ENCODE peak calls at places on chromosomes 2 and 18, in five cellular contexts. P, M, I, F and H are unnamed samples. For H3K27me3, the result is how much of the 10 kb centered on the place peaks cover.

GRCh38 chr2:111222204-111222866 is 101.6 kb downstream of the BCL2L11 start:
- DNase-seq in P (no peak), M (no peak), I (no peak), F (no peak), H (no peak)

GRCh38 chr2:6054394-6054732 is 362.2 kb downstream of the SOX11 start:
- DNase-seq in P (no peak), M (no peak), I (no peak), F (no peak), H (no peak)

GRCh38 chr2:241859017-241859435 is 332 bp upstream of the PDCD1 start:
- DNase-seq in P (no peak), M (no peak), I (no peak), F (no peak), H (no peak)

GRCh38 chr2:17327649-17328048 is 190.6 kb downstream of the RAD51AP2 start:
- DNase-seq in P (no peak), M (no peak), I (no peak), F (no peak), H (no peak)

GRCh38 chr18:68796936-68797690 is 767 bp upstream of the CCDC102B start:
- DNase-seq in P (peak), M (no peak), I (peak), F (peak), H (no peak)

GRCh38 chr2:105747997-105748396 is 3.3 kb downstream of the NCK2 start:
- DNase-seq in P (no peak), M (no peak), I (no peak), F (no peak), H (no peak)

GRCh38 chr2:47664817-47665216 is 118.1 kb upstream of the MSH6 start:
- DNase-seq in P (no peak), M (peak), I (no peak), F (no peak), H (no peak)

GRCh38 chr2:116456429-116456828 is 1358.1 kb upstream of the DDX18 start:
- DNase-seq in P (no peak), M (no peak), I (no peak), F (no peak), H (no peak)

GRCh38 chr2:240397542-240397916 is 37.9 kb upstream of the GPC1 start:
- DNase-seq in P (peak), M (no peak), I (no peak), F (no peak), H (peak)

GRCh38 chr2:145088733-145089132 is 568.8 kb upstream of the ZEB2 start:
- DNase-seq in P (no peak), M (no peak), I (peak), F (no peak), H (no peak)

GRCh38 chr2:187013058-187013457 is 164.1 kb upstream of the ZSWIM2 start:
- DNase-seq in P (no peak), M (no peak), I (no peak), F (peak), H (no peak)

GRCh38 chr2:150485871-150486538 is 1.5 kb downstream of the RND3 start:
- DNase-seq in P (peak), M (peak), I (peak), F (no peak), H (peak)

GRCh38 chr2:6423131-6423530 is 442.6 kb downstream of the CMPK2 start:
- DNase-seq in P (no peak), M (no peak), I (peak), F (no peak), H (no peak)

GRCh38 chr2:99926986-99927385 is 215.4 kb downstream of the AFF3 start:
- DNase-seq in P (no peak), M (no peak), I (peak), F (peak), H (no peak)

GRCh38 chr2:107412209-107412904 is 414.3 kb upstream of the RGPD4 start:
- DNase-seq in P (no peak), M (no peak), I (peak), F (peak), H (no peak)

GRCh38 chr2:167297292-167297691 is 409.0 kb downstream of the XIRP2 start:
- DNase-seq in P (no peak), M (no peak), I (no peak), F (no peak), H (no peak)
- H3K27me3 ChIP-seq in P (under half), M (under half), I (under half), F (under half), H (under half)

GRCh38 chr2:120524174-120524573 is 178.2 kb downstream of the INHBB start:
- DNase-seq in P (no peak), M (no peak), I (no peak), F (no peak), H (no peak)

GRCh38 chr2:120523766-120524165 is 177.8 kb downstream of the INHBB start:
- DNase-seq in P (no peak), M (no peak), I (no peak), F (no peak), H (no peak)

GRCh38 chr2:120526997-120527945 is 181.3 kb downstream of the INHBB start:
- DNase-seq in P (no peak), M (no peak), I (no peak), F (no peak), H (no peak)

GRCh38 chr2:120526047-120526562 is 180.2 kb downstream of the INHBB start:
- DNase-seq in P (no peak), M (no peak), I (no peak), F (no peak), H (peak)

DNA sequence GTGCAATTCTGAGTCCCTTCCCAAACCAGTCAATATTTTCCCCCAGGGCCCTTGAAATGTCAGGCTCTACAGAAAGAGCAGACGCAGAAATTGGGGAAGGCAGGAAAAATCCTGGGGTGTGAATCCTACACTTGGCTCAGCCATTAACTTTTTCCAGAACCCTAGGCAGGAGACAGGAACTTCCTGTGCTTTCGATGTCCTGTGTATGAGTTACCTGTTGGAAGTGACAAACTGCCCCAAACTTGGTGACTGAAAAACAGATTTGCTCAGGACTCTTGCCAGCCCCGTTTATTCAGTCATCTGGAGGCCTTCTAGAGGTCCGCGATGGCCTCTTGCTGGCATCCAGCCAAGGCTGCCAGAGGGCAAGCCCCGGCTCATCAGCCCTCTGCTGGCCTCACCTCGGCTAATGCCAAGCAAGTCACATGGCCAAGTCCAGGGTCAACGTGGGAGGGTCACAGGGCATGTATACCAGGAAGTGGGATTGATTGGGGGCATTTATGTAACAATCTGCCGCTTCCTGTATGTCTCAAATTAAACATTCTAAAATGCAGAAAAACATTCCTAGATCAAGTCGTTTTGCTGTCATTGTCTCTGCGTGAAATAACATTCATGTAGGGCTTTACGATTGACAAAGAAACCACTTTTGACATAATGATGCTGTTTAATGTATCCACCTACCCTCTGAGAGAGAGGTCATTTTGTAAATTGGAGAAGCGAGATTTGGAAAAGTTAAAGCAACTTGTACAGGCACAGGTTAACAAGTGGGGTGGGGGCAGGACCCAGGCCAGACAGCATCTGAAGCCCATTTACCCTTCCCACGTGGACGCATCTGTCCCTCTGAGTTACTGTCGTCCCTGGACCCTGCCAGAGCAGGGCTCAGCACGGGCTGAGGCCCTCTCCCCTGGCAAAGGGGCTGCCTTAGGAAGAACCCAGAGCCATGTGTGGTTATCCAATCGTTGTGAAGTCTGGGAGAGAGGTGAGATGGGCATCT is 179.4 kb downstream of the INHBB start:
- DNase-seq in P (peak), M (no peak), I (no peak), F (no peak), H (peak)
- H3K27me3 ChIP-seq in P (under half), M (under half), I (half or more), F (under half), H (under half)

DNA sequence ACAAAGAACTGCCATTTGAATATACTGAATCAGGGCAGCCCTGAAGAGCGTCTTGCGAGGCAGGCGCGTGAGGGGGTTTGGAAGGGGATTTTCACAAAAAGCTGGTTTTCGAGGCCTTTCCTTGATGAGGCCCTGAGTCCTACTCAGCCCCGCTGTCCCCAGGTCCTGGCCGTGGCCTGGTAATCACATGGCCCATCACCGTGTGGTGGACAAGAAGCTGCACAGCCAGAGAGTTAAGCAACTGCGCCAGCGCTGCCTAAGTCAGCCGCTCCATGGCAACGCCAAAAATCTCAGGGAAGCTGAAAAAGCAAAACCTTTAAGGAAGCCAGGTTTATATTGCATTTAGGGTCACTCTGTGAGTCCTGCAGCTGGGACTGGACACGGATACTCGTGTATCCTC is 341.2 kb upstream of the MYT1L start:
- DNase-seq in P (no peak), M (no peak), I (no peak), F (no peak), H (no peak)
- H3K27me3 ChIP-seq in P (under half), M (under half), I (under half), F (under half), H (under half)

GRCh38 chr2:49288902-49289680 is 134.8 kb upstream of the FSHR start:
- DNase-seq in P (no peak), M (no peak), I (no peak), F (no peak), H (no peak)

GRCh38 chr2:49289711-49290110 is 135.4 kb upstream of the FSHR start:
- DNase-seq in P (no peak), M (no peak), I (no peak), F (no peak), H (no peak)

GRCh38 chr2:49286726-49287125 is 132.4 kb upstream of the FSHR start:
- DNase-seq in P (no peak), M (no peak), I (no peak), F (no peak), H (no peak)

GRCh38 chr2:49288113-49288710 is 133.9 kb upstream of the FSHR start:
- DNase-seq in P (no peak), M (no peak), I (no peak), F (no peak), H (no peak)

DNA sequence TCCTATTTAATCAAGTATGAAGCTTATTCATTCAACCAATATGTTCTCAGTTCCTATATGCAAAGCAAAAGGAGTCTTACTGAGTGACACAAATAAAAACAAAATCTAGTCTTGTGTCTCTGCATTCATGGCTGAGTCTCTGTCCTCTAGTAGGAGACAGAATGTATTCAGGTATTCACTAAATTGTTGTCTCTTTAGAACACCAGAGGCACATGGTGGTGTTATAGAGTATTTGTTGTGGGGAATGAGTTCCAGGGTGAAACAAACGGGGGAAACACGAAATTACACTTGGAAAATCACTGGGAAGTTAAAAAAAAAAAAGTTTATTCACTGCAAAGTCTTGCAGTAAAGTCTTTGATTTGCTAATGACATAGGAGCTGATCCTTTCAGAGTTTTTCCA is 131.7 kb upstream of the FSHR start:
- DNase-seq in P (no peak), M (no peak), I (no peak), F (no peak), H (no peak)
- H3K27me3 ChIP-seq in P (under half), M (under half), I (under half), F (under half), H (under half)

DNA sequence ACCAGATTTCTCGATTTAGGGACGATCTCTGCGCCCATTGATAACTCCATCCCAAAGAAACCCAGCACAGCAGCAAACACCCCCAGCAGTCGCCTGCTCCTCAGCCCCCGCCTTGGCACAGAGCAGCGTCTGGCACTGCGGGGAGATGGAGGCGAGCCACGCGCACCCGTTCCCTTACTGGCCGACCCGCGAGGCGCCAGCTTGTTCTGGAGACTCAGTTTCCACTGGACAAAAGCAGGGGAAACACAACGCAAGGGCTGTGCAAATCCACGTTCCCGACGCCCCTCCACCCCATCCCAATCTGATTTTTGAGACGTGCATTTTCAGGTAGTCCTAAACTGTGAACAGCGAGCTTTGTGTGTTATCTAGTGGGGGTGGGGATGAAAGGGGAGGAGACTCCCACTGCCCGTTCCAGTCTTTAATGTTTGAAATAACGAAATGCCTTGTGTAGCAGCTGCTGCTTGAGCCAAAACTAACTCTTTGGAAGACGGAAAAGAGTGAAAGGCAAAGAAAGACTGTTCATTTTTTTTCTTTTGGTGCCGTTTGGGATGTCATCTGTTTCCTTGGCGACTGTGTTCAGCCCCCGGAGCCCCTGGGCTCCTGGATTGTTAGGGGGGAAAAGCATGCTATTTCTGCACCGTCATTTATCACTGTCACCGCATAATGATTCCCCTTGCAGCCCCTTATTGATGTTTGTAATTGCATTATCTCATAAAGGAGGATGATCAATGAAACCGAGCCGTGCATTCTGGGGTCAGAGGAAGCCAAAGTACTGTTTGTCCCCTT is 143.3 kb downstream of the MEIS1 start:
- DNase-seq in P (no peak), M (no peak), I (peak), F (no peak), H (peak)
- H3K27me3 ChIP-seq in P (half or more), M (half or more), I (under half), F (half or more), H (under half)

GRCh38 chr2:11488809-11489208 is 22.8 kb upstream of the E2F6 start:
- DNase-seq in P (no peak), M (no peak), I (no peak), F (no peak), H (no peak)
- H3K27me3 ChIP-seq in P (under half), M (under half), I (under half), F (under half), H (under half)